ENCODE peak calls at places on chromosome X, in seven cellular contexts. X, E, W, L, V, P and H are unnamed samples.

GRCh38 chrX:37314526-37314925 is 34.6 kb upstream of the PRRG1 start:
- DNase-seq in E (no peak), W (no peak), X (no peak), L (no peak), V (peak), P (no peak), H (no peak)

GRCh38 chrX:110965409-110965808 is 130.6 kb upstream of the PAK3 start:
- DNase-seq in E (no peak), P (no peak), V (no peak), X (no peak), L (no peak), W (no peak), H (no peak)

GRCh38 chrX:80335062-80335830 is 85.0 kb upstream of the TENT5D start:
- DNase-seq in V (no peak), X (peak), P (peak), L (no peak), E (peak), W (no peak), H (peak)

GRCh38 chrX:136250191-136251041 is 784 bp downstream of the MAP7D3 start:
- DNase-seq in L (no peak), P (no peak), V (no peak), X (no peak), E (no peak), W (peak), H (no peak)

GRCh38 chrX:29947225-29947624 is 268.1 kb upstream of the MAGEB2 start:
- DNase-seq in V (no peak), L (no peak), P (no peak), X (no peak), E (no peak), W (no peak), H (no peak)

GRCh38 chrX:82734140-82734539 is 774.0 kb upstream of the POU3F4 start:
- DNase-seq in L (no peak), W (no peak), P (no peak), X (no peak), E (no peak), V (no peak), H (no peak)

GRCh38 chrX:127459784-127460183 is 592.4 kb downstream of the ACTRT1 start:
- DNase-seq in P (no peak), X (no peak), L (no peak), V (no peak), E (no peak), W (no peak), H (no peak)

GRCh38 chrX:110414679-110415439 is 56.2 kb downstream of the RTL9 start:
- DNase-seq in V (no peak), X (no peak), E (no peak), W (no peak), L (no peak), P (no peak), H (no peak)

GRCh38 chrX:96027363-96027894 is 657.2 kb upstream of the DIAPH2 start:
- DNase-seq in E (no peak), V (no peak), L (no peak), X (no peak), P (no peak), W (no peak), H (no peak)

GRCh38 chrX:118726887-118727685 is at the start of gene IL13RA1:
- DNase-seq in P (peak), W (no peak), X (peak), L (peak), E (peak), V (peak), H (peak)

GRCh38 chrX:10022273-10022541 is 55.0 kb downstream of the CLDN34 start:
- DNase-seq in P (no peak), V (no peak), W (no peak), E (no peak), X (no peak), L (no peak), H (no peak)

GRCh38 chrX:74015379-74016019 is 288.5 kb upstream of the ZCCHC13 start:
- DNase-seq in X (peak), E (no peak), W (peak), L (peak), P (peak), V (peak), H (no peak)

GRCh38 chrX:7083021-7083420 is 64.5 kb upstream of the STS start:
- DNase-seq in L (no peak), E (no peak), X (no peak), W (no peak), P (no peak), V (no peak), H (no peak)

GRCh38 chrX:44451056-44451455 is 91.6 kb downstream of the FUNDC1 start:
- DNase-seq in X (peak), L (peak), V (no peak), P (no peak), E (no peak), W (no peak), H (no peak)

GRCh38 chrX:10157545-10157944 is 770 bp downstream of the CLCN4 start:
- DNase-seq in P (no peak), E (no peak), L (no peak), V (no peak), W (no peak), X (no peak), H (no peak)

GRCh38 chrX:87525771-87526229 is 8.2 kb downstream of the KLHL4 start:
- DNase-seq in L (no peak), E (no peak), W (no peak), P (no peak), X (no peak), V (no peak), H (no peak)

GRCh38 chrX:150084474-150085229 is 146.4 kb upstream of the EOLA2 start:
- DNase-seq in P (no peak), X (peak), W (no peak), L (no peak), E (no peak), V (no peak), H (no peak)

GRCh38 chrX:11244641-11245040 is 48.6 kb upstream of the AMELX start:
- DNase-seq in W (no peak), X (no peak), V (no peak), P (no peak), L (no peak), E (no peak), H (no peak)

GRCh38 chrX:69948398-69948797 is 101.3 kb downstream of the AWAT2 start:
- DNase-seq in L (peak), P (no peak), V (no peak), W (no peak), E (no peak), X (no peak), H (no peak)

GRCh38 chrX:95346854-95347253 is 1337.8 kb upstream of the DIAPH2 start:
- DNase-seq in X (no peak), V (no peak), P (no peak), W (no peak), L (peak), E (no peak), H (no peak)

GRCh38 chrX:9670136-9670905 is 95.3 kb downstream of the GPR143 start:
- DNase-seq in V (no peak), W (no peak), E (no peak), P (no peak), L (no peak), X (no peak), H (peak)

GRCh38 chrX:132837126-132837525 is 121.3 kb downstream of the HS6ST2 start:
- DNase-seq in L (no peak), X (no peak), V (peak), P (no peak), E (no peak), W (no peak), H (no peak)